ENCODE peak calls at places on chromosomes 3 and 15, in four cellular contexts. Q is IMR-90, L is H9, R is H1. W is an unnamed sample.
A peak's percentile ranks its signal among the peaks of the same experiment; 100 is the strongest.

GRCh38 chr3:79543618-79544017 is 224.2 kb downstream of the ROBO1 start:
- DNase-seq in R (no peak), Q (no peak), L (no peak), W (no peak)

GRCh38 chr3:120780977-120781376 is 38.4 kb downstream of the GTF2E1 start:
- DNase-seq in R (no peak), L (no peak), Q (peak; percentile 93), W (no peak)

GRCh38 chr3:171847133-171847532 is 4.0 kb downstream of the TMEM212 start:
- DNase-seq in R (no peak), Q (no peak), L (no peak), W (no peak)

GRCh38 chr15:59722451-59722850 is 33.3 kb upstream of the BNIP2 start:
- DNase-seq in R (no peak), L (no peak), Q (no peak), W (no peak)

GRCh38 chr15:59997070-59997701 is 6.9 kb upstream of the FOXB1 start:
- DNase-seq in Q (no peak), L (peak; percentile 92), R (peak; percentile 94), W (peak; percentile 41)

GRCh38 chr3:119085070-119085439 is 50.4 kb upstream of the IGSF11 start:
- DNase-seq in L (peak; percentile 29), R (no peak), Q (no peak), W (peak; percentile 22)

GRCh38 chr15:80502782-80503181 is 98.6 kb downstream of the ARNT2 start:
- DNase-seq in R (peak; percentile 17), Q (no peak), L (peak; percentile 4), W (no peak)

GRCh38 chr15:38991126-38991525 is 426.5 kb upstream of the RASGRP1 start:
- DNase-seq in L (no peak), Q (peak; percentile 56), R (no peak), W (peak; percentile 73)

GRCh38 chr15:48722764-48723661 is 77.5 kb upstream of the FBN1 start:
- DNase-seq in Q (peak; percentile 94), L (no peak), R (no peak), W (peak; percentile 43)

GRCh38 chr15:62853114-62853832 is 189.3 kb upstream of the TPM1 start:
- DNase-seq in Q (no peak), R (no peak), L (no peak), W (no peak)

DNA sequence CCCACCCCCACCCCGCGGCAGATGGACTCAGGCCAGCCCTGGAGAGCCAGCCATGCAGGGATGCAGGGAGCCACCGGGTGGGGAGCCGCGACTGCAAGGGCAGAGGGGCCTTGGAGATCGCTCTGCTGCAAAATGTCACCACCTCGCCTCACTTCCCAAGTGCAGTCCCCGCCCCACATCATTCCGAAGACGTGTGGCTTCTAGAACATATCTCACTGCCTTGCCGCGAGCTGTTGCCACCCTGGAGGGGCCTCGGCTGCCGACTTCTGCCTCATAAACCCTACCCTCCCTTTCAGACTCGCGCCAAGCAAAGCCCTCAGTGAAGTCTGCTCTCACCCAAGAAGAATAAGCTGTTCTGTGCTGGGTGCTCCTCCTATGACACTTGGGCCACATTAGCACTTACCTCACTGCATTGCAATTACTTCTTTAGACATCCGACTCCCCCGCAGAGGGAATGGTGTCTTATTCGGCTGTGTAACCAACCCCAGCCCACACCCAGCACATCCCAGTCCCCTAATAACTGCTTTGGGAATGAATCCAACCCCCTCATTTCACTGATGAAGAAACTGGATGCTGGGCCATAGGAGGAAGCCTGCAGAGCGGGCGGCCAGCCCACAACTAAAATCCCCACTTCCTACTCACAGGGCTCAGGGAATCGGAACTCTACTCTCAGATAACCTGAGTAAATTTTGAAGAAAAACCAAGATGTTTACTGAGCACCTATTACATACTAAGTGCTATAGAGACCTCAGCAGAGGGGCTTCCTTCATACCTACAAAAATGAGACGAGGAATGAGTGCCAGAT is 8.6 kb downstream of the TLE3 start:
- DNase-seq in L (no peak), Q (peak; percentile 71), R (no peak), W (peak; percentile 95)
- H3K27ac ChIP-seq in L (no peak overlapping the region), Q (peak overlapping the region; percentile 28), R (no peak overlapping the region), W (peak overlapping the region; percentile 3)

DNA sequence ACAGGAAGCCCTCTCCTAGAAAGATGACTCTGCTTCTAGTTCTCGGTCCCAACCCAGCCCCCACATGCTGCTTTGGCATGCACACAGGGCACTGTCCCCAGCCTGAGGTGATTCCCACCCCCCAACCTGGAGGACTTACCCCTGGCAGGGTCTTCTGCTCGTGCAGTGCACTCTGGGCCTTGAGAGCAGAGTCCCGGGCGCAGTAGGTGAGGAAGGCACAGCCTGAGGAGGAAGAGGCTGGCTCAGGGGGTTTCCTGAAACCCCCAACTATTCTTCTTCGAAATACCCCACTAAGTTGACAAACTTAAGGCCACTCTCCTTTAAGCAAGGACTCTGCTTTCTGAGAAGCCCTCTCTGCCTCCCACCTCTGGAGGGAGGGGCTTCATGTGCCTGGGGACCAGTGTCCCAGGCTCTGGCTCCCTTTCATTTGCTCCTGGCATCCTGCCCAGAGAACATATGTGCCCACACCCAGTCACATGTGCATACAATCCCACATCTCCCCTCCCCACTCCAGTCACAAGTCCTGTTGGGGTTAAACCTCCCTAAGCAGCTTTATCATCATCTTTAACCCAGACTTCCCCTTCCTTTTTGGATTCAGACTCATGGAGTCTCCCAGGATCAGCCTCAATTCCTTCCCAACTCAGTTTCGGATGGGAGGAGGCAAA is 4.1 kb downstream of the CELF6 start:
- DNase-seq in L (peak; percentile 21), Q (no peak), R (peak; percentile 23), W (no peak)
- H3K56ac ChIP-seq in L (no peak overlapping the region), Q (no peak overlapping the region), R (no peak overlapping the region), W (no peak overlapping the region)

GRCh38 chr15:74210729-74211128 is 8.1 kb upstream of the STRA6 start:
- DNase-seq in Q (no peak), R (no peak), L (no peak), W (no peak)
- H3K27ac ChIP-seq in Q (no peak overlapping the region), R (no peak overlapping the region), L (no peak overlapping the region), W (no peak overlapping the region)

DNA sequence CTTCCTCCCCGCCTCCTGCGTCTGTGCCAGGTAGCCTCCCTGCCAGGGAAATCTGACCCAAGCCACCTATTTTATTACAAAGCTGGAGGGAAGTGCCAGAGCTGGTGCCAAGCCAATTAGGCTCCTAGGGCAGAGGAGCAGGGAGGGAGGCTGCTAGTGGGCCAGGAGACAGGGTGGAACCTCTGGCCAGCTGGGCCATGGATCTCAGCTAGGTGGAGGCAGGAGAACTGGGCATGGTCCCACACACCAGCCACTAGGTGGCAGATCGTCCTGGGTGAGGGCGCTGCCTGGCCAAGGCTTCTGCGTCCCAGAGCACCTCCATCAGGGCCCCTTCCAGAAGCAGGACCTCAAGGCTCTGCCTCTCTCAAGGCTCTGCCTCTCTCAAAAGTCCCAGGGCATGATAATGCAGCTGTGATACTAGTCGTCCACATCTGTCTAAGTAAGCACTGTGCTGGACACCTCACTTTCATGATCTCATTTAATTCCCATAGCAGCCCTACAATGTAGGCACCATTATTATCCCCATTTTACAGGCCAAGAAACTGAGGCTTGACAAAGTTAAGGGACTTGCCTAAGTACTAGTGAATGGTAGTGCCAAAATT is 4.5 kb upstream of the RFT1 start:
- DNase-seq in L (peak; percentile 88), R (peak; percentile 78), Q (peak; percentile 63), W (peak; percentile 87)
- H3K56ac ChIP-seq in L (no peak overlapping the region), R (no peak overlapping the region), Q (no peak overlapping the region), W (no peak overlapping the region)

W was measured in mesendoderm.